ENCODE peak calls at places on chromosomes 16 and 17, in seven cellular contexts. R, P, N, W, O, I and Z are unnamed samples.
A peak's percentile ranks its signal among the peaks of the same experiment; 100 is the strongest.

GRCh38 chr16:55678061-55678935 is 22.5 kb downstream of the SLC6A2 start:
- DNase-seq in O (no peak), R (no peak), W (no peak), I (no peak), N (no peak), P (no peak), Z (no peak)

GRCh38 chr17:54085020-54085419 is 262.3 kb downstream of the KIF2B start:
- DNase-seq in O (no peak), P (no peak), I (no peak), W (no peak), R (no peak), N (no peak), Z (no peak)

GRCh38 chr16:30070490-30070889 is 4.9 kb downstream of the ALDOA start:
- DNase-seq in N (no peak), O (no peak), P (no peak), I (no peak), W (no peak), R (no peak), Z (no peak)

GRCh38 chr16:58885528-58886170 is 151.5 kb upstream of the GOT2 start:
- DNase-seq in O (no peak), N (no peak), R (no peak), I (no peak), W (no peak), P (no peak), Z (no peak)

GRCh38 chr17:73678999-73679398 is 34.8 kb upstream of the SDK2 start:
- DNase-seq in I (no peak), R (no peak), O (no peak), N (no peak), W (no peak), P (no peak), Z (no peak)

GRCh38 chr16:72635104-72635503 is 412.8 kb downstream of the ZFHX3 start:
- DNase-seq in P (no peak), N (no peak), O (no peak), W (no peak), I (no peak), R (no peak), Z (no peak)

GRCh38 chr17:700504-701094 is 14.0 kb downstream of the VPS53 start:
- DNase-seq in W (peak; percentile 11), I (peak; percentile 63), N (no peak), R (no peak), P (no peak), O (peak; percentile 69), Z (peak; percentile 70)

GRCh38 chr17:8800656-8801055 is 1.5 kb upstream of the MFSD6L start:
- DNase-seq in R (no peak), W (no peak), I (no peak), P (no peak), O (no peak), N (no peak), Z (no peak)

GRCh38 chr17:49496183-49496865 is 1.2 kb downstream of the NGFR start:
- DNase-seq in W (peak; percentile 26), O (peak; percentile 94), I (peak; percentile 96), N (no peak), R (peak; percentile 84), P (peak; percentile 76), Z (peak; percentile 95)

GRCh38 chr16:21626659-21627277 is 25.6 kb downstream of the IGSF6 start:
- DNase-seq in W (no peak), I (no peak), R (no peak), O (no peak), P (no peak), N (peak; percentile 77), Z (no peak)

GRCh38 chr17:74368341-74369152 is 1.2 kb downstream of the GPR142 start:
- DNase-seq in W (peak; percentile 50), R (peak; percentile 78), I (peak; percentile 95), P (peak; percentile 73), O (peak; percentile 87), N (peak; percentile 60), Z (peak; percentile 87)

GRCh38 chr16:66682271-66682670 is 14.3 kb downstream of the CMTM4 start:
- DNase-seq in N (no peak), I (no peak), W (no peak), P (no peak), R (no peak), O (no peak), Z (no peak)